ENCODE peak calls at places on chromosomes 11 and 22, in ten cellular contexts. One of them, this sample, is unnamed.
A peak's percentile ranks its signal among the peaks of the same experiment; 100 is the strongest.

GRCh38 chr11:47675851-47676250 is 33.5 kb upstream of the MTCH2 start:
- DNase-seq in fibroblast of lung: no peak
- DNase-seq in adrenal gland: no peak
- DNase-seq in foreskin keratinocyte: no peak
- DNase-seq in body of pancreas: no peak
- DNase-seq in CD8-positive, alpha-beta T cell: no peak
- DNase-seq in WERI-Rb-1: no peak
- DNase-seq in PC-9: no peak
- DNase-seq in HCT116: no peak
- DNase-seq in mammary epithelial cell: no peak
- DNase-seq in this sample: no peak

GRCh38 chr11:72834905-72835304 is 20.7 kb downstream of the ATG16L2 start:
- DNase-seq in WERI-Rb-1: no peak
- DNase-seq in PC-9: no peak
- DNase-seq in adrenal gland: no peak
- DNase-seq in fibroblast of lung: no peak
- DNase-seq in HCT116: no peak
- DNase-seq in CD8-positive, alpha-beta T cell: no peak
- DNase-seq in mammary epithelial cell: no peak
- DNase-seq in foreskin keratinocyte: no peak
- DNase-seq in body of pancreas: no peak
- DNase-seq in this sample: no peak

GRCh38 chr11:74318241-74318932 is 6.9 kb upstream of the P4HA3 start:
- DNase-seq in fibroblast of lung: peak; percentile 86
- DNase-seq in CD8-positive, alpha-beta T cell: no peak
- DNase-seq in HCT116: no peak
- DNase-seq in mammary epithelial cell: no peak
- DNase-seq in PC-9: no peak
- DNase-seq in foreskin keratinocyte: no peak
- DNase-seq in body of pancreas: no peak
- DNase-seq in adrenal gland: peak; percentile 20
- DNase-seq in WERI-Rb-1: no peak
- DNase-seq in this sample: no peak

GRCh38 chr11:76642341-76642740 is 28.2 kb downstream of the LRRC32 start:
- DNase-seq in HCT116: no peak
- DNase-seq in PC-9: no peak
- DNase-seq in body of pancreas: no peak
- DNase-seq in fibroblast of lung: no peak
- DNase-seq in WERI-Rb-1: no peak
- DNase-seq in CD8-positive, alpha-beta T cell: no peak
- DNase-seq in foreskin keratinocyte: no peak
- DNase-seq in adrenal gland: no peak
- DNase-seq in mammary epithelial cell: no peak
- DNase-seq in this sample: no peak

GRCh38 chr11:23725752-23726151 is 771.1 kb upstream of the LUZP2 start:
- DNase-seq in body of pancreas: no peak
- DNase-seq in PC-9: no peak
- DNase-seq in foreskin keratinocyte: no peak
- DNase-seq in CD8-positive, alpha-beta T cell: no peak
- DNase-seq in adrenal gland: no peak
- DNase-seq in mammary epithelial cell: no peak
- DNase-seq in fibroblast of lung: peak; percentile 89
- DNase-seq in WERI-Rb-1: no peak
- DNase-seq in HCT116: no peak
- DNase-seq in this sample: no peak

GRCh38 chr11:7668911-7669310 is 4.4 kb downstream of the CYB5R2 start:
- DNase-seq in CD8-positive, alpha-beta T cell: no peak
- DNase-seq in HCT116: no peak
- DNase-seq in fibroblast of lung: no peak
- DNase-seq in foreskin keratinocyte: peak; percentile 67
- DNase-seq in adrenal gland: no peak
- DNase-seq in PC-9: no peak
- DNase-seq in mammary epithelial cell: peak; percentile 95
- DNase-seq in WERI-Rb-1: no peak
- DNase-seq in body of pancreas: no peak
- DNase-seq in this sample: no peak

GRCh38 chr11:68498313-68498712 is 37.8 kb downstream of the PPP6R3 start:
- DNase-seq in fibroblast of lung: no peak
- DNase-seq in CD8-positive, alpha-beta T cell: no peak
- DNase-seq in foreskin keratinocyte: no peak
- DNase-seq in WERI-Rb-1: no peak
- DNase-seq in mammary epithelial cell: no peak
- DNase-seq in adrenal gland: peak; percentile 25
- DNase-seq in PC-9: no peak
- DNase-seq in HCT116: no peak
- DNase-seq in body of pancreas: peak; percentile 22
- DNase-seq in this sample: no peak

GRCh38 chr11:16986434-16987204 is 27.6 kb downstream of the PLEKHA7 start:
- DNase-seq in fibroblast of lung: no peak
- DNase-seq in CD8-positive, alpha-beta T cell: peak; percentile 25
- DNase-seq in mammary epithelial cell: no peak
- DNase-seq in foreskin keratinocyte: no peak
- DNase-seq in body of pancreas: peak; percentile 90
- DNase-seq in WERI-Rb-1: peak; percentile 81
- DNase-seq in PC-9: peak; percentile 88
- DNase-seq in adrenal gland: peak; percentile 15
- DNase-seq in HCT116: no peak
- DNase-seq in this sample: peak; percentile 78

GRCh38 chr11:12269446-12270214 is 107.7 kb upstream of the PARVA start:
- DNase-seq in body of pancreas: no peak
- DNase-seq in foreskin keratinocyte: no peak
- DNase-seq in PC-9: no peak
- DNase-seq in adrenal gland: no peak
- DNase-seq in WERI-Rb-1: no peak
- DNase-seq in mammary epithelial cell: no peak
- DNase-seq in HCT116: no peak
- DNase-seq in CD8-positive, alpha-beta T cell: no peak
- DNase-seq in fibroblast of lung: no peak
- DNase-seq in this sample: no peak

GRCh38 chr11:68337399-68337835 is 25.0 kb downstream of the LRP5 start:
- DNase-seq in foreskin keratinocyte: peak; percentile 67
- DNase-seq in body of pancreas: no peak
- DNase-seq in WERI-Rb-1: no peak
- DNase-seq in adrenal gland: no peak
- DNase-seq in HCT116: no peak
- DNase-seq in CD8-positive, alpha-beta T cell: no peak
- DNase-seq in PC-9: no peak
- DNase-seq in fibroblast of lung: no peak
- DNase-seq in mammary epithelial cell: peak; percentile 62
- DNase-seq in this sample: peak; percentile 56

GRCh38 chr11:64206457-64207246 is at the start of gene FERMT3:
- DNase-seq in mammary epithelial cell: no peak
- DNase-seq in HCT116: no peak
- DNase-seq in adrenal gland: no peak
- DNase-seq in PC-9: no peak
- DNase-seq in WERI-Rb-1: no peak
- DNase-seq in fibroblast of lung: no peak
- DNase-seq in CD8-positive, alpha-beta T cell: peak; percentile 66
- DNase-seq in foreskin keratinocyte: no peak
- DNase-seq in body of pancreas: peak; percentile 27
- DNase-seq in this sample: peak; percentile 89

GRCh38 chr22:38269466-38269865 is 3.3 kb downstream of the TMEM184B start:
- DNase-seq in foreskin keratinocyte: no peak
- DNase-seq in fibroblast of lung: no peak
- DNase-seq in adrenal gland: no peak
- DNase-seq in body of pancreas: no peak
- DNase-seq in CD8-positive, alpha-beta T cell: no peak
- DNase-seq in PC-9: no peak
- DNase-seq in WERI-Rb-1: no peak
- DNase-seq in mammary epithelial cell: no peak
- DNase-seq in HCT116: no peak
- DNase-seq in this sample: no peak

GRCh38 chr22:39147335-39148023 is 5.0 kb downstream of the CBX7 start:
- DNase-seq in foreskin keratinocyte: no peak
- DNase-seq in adrenal gland: no peak
- DNase-seq in fibroblast of lung: no peak
- DNase-seq in CD8-positive, alpha-beta T cell: no peak
- DNase-seq in body of pancreas: no peak
- DNase-seq in PC-9: no peak
- DNase-seq in HCT116: no peak
- DNase-seq in mammary epithelial cell: no peak
- DNase-seq in WERI-Rb-1: no peak
- DNase-seq in this sample: no peak

GRCh38 chr11:3341298-3341697 is 37.6 kb downstream of the ZNF195 start:
- DNase-seq in fibroblast of lung: no peak
- DNase-seq in PC-9: no peak
- DNase-seq in adrenal gland: peak; percentile 58
- DNase-seq in body of pancreas: peak; percentile 83
- DNase-seq in mammary epithelial cell: peak; percentile 27
- DNase-seq in CD8-positive, alpha-beta T cell: peak; percentile 70
- DNase-seq in HCT116: peak; percentile 18
- DNase-seq in foreskin keratinocyte: no peak
- DNase-seq in WERI-Rb-1: peak; percentile 71
- DNase-seq in this sample: peak; percentile 67

GRCh38 chr11:123183391-123184099 is 11.5 kb downstream of the CLMP start:
- DNase-seq in PC-9: peak; percentile 57
- DNase-seq in mammary epithelial cell: peak; percentile 47
- DNase-seq in body of pancreas: no peak
- DNase-seq in fibroblast of lung: peak; percentile 62
- DNase-seq in CD8-positive, alpha-beta T cell: no peak
- DNase-seq in WERI-Rb-1: no peak
- DNase-seq in adrenal gland: no peak
- DNase-seq in foreskin keratinocyte: no peak
- DNase-seq in HCT116: no peak
- DNase-seq in this sample: no peak

GRCh38 chr11:61627831-61628753 is 47.2 kb upstream of the SYT7 start:
- DNase-seq in foreskin keratinocyte: no peak
- DNase-seq in adrenal gland: peak; percentile 66
- DNase-seq in fibroblast of lung: peak; percentile 55
- DNase-seq in mammary epithelial cell: peak; percentile 59
- DNase-seq in body of pancreas: peak; percentile 78
- DNase-seq in PC-9: peak; percentile 70
- DNase-seq in CD8-positive, alpha-beta T cell: peak; percentile 19
- DNase-seq in WERI-Rb-1: peak; percentile 83
- DNase-seq in HCT116: peak; percentile 45
- DNase-seq in this sample: peak; percentile 64

GRCh38 chr22:48513446-48513845 is 1314.2 kb downstream of the BRD1 start:
- DNase-seq in CD8-positive, alpha-beta T cell: no peak
- DNase-seq in fibroblast of lung: no peak
- DNase-seq in adrenal gland: no peak
- DNase-seq in body of pancreas: no peak
- DNase-seq in HCT116: no peak
- DNase-seq in WERI-Rb-1: no peak
- DNase-seq in PC-9: no peak
- DNase-seq in foreskin keratinocyte: no peak
- DNase-seq in mammary epithelial cell: no peak
- DNase-seq in this sample: no peak
- TF ChIP-seq CTCF in CD8-positive, alpha-beta T cell: no peak
- TF ChIP-seq CTCF in fibroblast of lung: no peak
- TF ChIP-seq CTCF in adrenal gland: no peak
- TF ChIP-seq CTCF in body of pancreas: no peak
- TF ChIP-seq CTCF in HCT116: no peak
- TF ChIP-seq CTCF in WERI-Rb-1: no peak
- TF ChIP-seq CTCF in PC-9: no peak
- TF ChIP-seq CTCF in foreskin keratinocyte: no peak
- TF ChIP-seq CTCF in mammary epithelial cell: no peak
- TF ChIP-seq CTCF in this sample: no peak

GRCh38 chr11:111045408-111045806 is 200.1 kb upstream of the POU2AF2 start:
- DNase-seq in foreskin keratinocyte: no peak
- DNase-seq in WERI-Rb-1: no peak
- DNase-seq in adrenal gland: peak; percentile 13
- DNase-seq in HCT116: no peak
- DNase-seq in body of pancreas: no peak
- DNase-seq in PC-9: no peak
- DNase-seq in fibroblast of lung: no peak
- DNase-seq in CD8-positive, alpha-beta T cell: no peak
- DNase-seq in mammary epithelial cell: no peak
- DNase-seq in this sample: no peak
- H3K27ac ChIP-seq in foreskin keratinocyte: no peak overlapping the region
- H3K27ac ChIP-seq in WERI-Rb-1: no peak overlapping the region
- H3K27ac ChIP-seq in adrenal gland: no peak overlapping the region
- H3K27ac ChIP-seq in HCT116: no peak overlapping the region
- H3K27ac ChIP-seq in body of pancreas: no peak overlapping the region
- H3K27ac ChIP-seq in PC-9: no peak overlapping the region
- H3K27ac ChIP-seq in fibroblast of lung: no peak overlapping the region
- H3K27ac ChIP-seq in CD8-positive, alpha-beta T cell: no peak overlapping the region
- H3K27ac ChIP-seq in mammary epithelial cell: no peak overlapping the region
- H3K27ac ChIP-seq in this sample: no peak overlapping the region

DNA sequence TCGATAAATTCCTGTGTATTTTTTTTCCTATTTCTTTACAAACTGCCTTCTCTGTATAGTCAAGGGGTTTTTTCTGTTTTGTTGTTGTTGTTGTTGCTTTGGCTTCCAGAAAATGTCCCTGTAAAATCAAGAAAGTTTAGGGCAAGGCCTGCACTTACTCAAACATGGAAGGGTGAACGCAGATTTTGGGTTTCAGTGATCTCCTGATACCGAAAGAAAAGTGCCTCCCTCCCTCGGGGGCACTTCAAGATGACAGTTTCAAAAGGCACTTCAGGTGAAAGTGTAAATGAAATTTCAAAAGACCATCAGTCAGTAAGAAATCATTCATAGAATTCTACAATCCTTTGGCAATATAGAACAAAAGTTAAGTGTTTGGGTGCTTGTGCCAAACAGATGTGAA is 43.4 kb upstream of the TMPRSS4 start:
- DNase-seq in body of pancreas: no peak
- DNase-seq in adrenal gland: no peak
- DNase-seq in fibroblast of lung: no peak
- DNase-seq in CD8-positive, alpha-beta T cell: no peak
- DNase-seq in foreskin keratinocyte: no peak
- DNase-seq in PC-9: peak; percentile 28
- DNase-seq in HCT116: no peak
- DNase-seq in mammary epithelial cell: no peak
- DNase-seq in WERI-Rb-1: no peak
- DNase-seq in this sample: no peak
- TF ChIP-seq CTCF in body of pancreas: no peak
- TF ChIP-seq CTCF in adrenal gland: no peak
- TF ChIP-seq CTCF in fibroblast of lung: no peak
- TF ChIP-seq CTCF in CD8-positive, alpha-beta T cell: no peak
- TF ChIP-seq CTCF in foreskin keratinocyte: no peak
- TF ChIP-seq CTCF in PC-9: no peak
- TF ChIP-seq CTCF in HCT116: no peak
- TF ChIP-seq CTCF in mammary epithelial cell: no peak
- TF ChIP-seq CTCF in WERI-Rb-1: no peak
- TF ChIP-seq CTCF in this sample: no peak

DNA sequence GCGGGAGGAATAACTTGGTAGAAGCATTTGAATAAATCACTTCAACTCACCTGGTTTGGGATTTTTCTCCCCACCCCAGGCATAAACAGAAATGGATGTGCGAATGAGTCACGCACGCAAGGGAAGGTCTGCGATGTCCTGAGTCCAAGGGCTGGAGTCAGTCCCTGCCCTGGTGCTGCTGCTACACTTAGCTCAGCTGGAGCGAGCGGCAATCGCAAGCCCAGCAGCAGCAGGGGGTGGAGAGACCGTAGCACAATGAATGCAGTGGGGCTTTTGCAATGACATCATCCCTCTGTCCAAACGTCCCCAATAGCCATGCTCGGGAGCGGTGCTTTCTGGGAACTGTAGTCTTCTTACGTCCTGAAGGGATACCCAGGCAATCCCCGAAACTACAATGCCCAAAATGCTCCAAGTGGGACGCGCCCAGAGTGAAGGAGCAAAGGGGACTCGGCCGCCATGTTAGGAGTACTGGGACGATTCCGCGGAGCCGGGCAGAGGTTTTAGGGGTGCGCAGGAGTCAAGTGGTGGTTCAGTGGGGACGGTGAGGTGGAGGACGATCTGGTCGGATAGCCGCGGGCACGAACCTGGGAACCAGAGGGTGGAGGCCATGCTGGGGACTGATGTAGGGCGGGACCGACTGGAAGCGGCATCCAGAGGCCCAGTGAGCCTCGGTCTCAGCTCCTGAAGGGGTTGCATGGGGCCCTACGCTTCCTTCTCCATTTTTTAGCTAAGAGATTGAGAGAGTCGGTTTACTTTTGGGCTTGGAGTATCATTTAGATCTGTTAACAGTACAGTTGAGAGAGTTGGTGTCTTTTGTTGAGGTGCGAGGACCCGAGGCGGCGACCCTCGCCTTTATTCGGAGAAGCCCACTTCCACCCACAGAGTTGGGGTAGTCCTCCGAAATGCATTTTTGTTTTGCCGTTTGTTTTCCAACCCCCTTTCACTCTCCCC is at the start of gene RAB30:
- DNase-seq in HCT116: peak; percentile 99
- DNase-seq in WERI-Rb-1: peak; percentile 98
- DNase-seq in PC-9: peak; percentile 100
- DNase-seq in CD8-positive, alpha-beta T cell: peak; percentile 89
- DNase-seq in foreskin keratinocyte: peak; percentile 99
- DNase-seq in body of pancreas: peak; percentile 97
- DNase-seq in adrenal gland: peak; percentile 99
- DNase-seq in mammary epithelial cell: peak; percentile 100
- DNase-seq in fibroblast of lung: peak; percentile 100
- DNase-seq in this sample: peak; percentile 94
- H3K27ac ChIP-seq in HCT116: peak within 1 kb of the TSS; percentile 77
- H3K27ac ChIP-seq in WERI-Rb-1: peak within 1 kb of the TSS; percentile 93
- H3K27ac ChIP-seq in PC-9: peak within 1 kb of the TSS; percentile 66
- H3K27ac ChIP-seq in CD8-positive, alpha-beta T cell: peak within 1 kb of the TSS; percentile 91
- H3K27ac ChIP-seq in foreskin keratinocyte: peak within 1 kb of the TSS; percentile 91
- H3K27ac ChIP-seq in body of pancreas: peak within 1 kb of the TSS; percentile 97
- H3K27ac ChIP-seq in adrenal gland: peak within 1 kb of the TSS; percentile 95
- H3K27ac ChIP-seq in mammary epithelial cell: peak within 1 kb of the TSS; percentile 90
- H3K27ac ChIP-seq in fibroblast of lung: peak within 1 kb of the TSS; percentile 98
- H3K27ac ChIP-seq in this sample: peak within 1 kb of the TSS; percentile 94